ENCODE peak calls at places on chromosomes 11 and 22, in ten cellular contexts. V is IMR-90, L is lower lobe of right lung, E is endothelial cell of umbilical vein, Q is left ventricle myocardium inferior, T is hepatocyte, X is cardiac muscle cell, Z is endodermal cell, W is gastrocnemius medialis, Y is upper lobe of right lung. D is an unnamed sample.

GRCh38 chr22:23534201-23534850 is 45.8 kb downstream of the IGLL1 start:
- DNase-seq in V (no peak), L (peak; percentile 37), E (no peak), Q (no peak), T (no peak), X (peak; percentile 51), Z (no peak), W (no peak), Y (peak; percentile 57), D (peak; percentile 69)

GRCh38 chr11:11382858-11383532 is 29.9 kb upstream of the CSNK2A3 start:
- DNase-seq in V (no peak), L (no peak), E (no peak), Q (no peak), T (no peak), X (no peak), Z (peak; percentile 41), W (no peak), Y (no peak), D (no peak)

GRCh38 chr11:117226388-117227385 is 5.2 kb downstream of the PCSK7 start:
- DNase-seq in V (peak; percentile 78), L (no peak), E (peak; percentile 73), Q (no peak), T (peak; percentile 90), X (peak; percentile 89), Z (peak; percentile 77), W (peak; percentile 32), Y (no peak), D (no peak)

GRCh38 chr11:117424781-117425180 is 97.1 kb downstream of the CEP164 start:
- DNase-seq in V (no peak), L (no peak), E (no peak), Q (no peak), T (no peak), X (peak; percentile 35), Z (peak; percentile 17), W (no peak), Y (no peak), D (peak; percentile 34)

GRCh38 chr22:27489265-27489675 is 312.3 kb downstream of the MN1 start:
- DNase-seq in V (peak; percentile 52), L (no peak), E (no peak), Q (no peak), T (peak; percentile 85), X (peak; percentile 44), Z (no peak), W (no peak), Y (no peak), D (peak; percentile 19)

GRCh38 chr22:30204742-30205111 is 41.8 kb downstream of the LIF start:
- DNase-seq in V (peak; percentile 84), L (no peak), E (no peak), Q (no peak), T (peak; percentile 67), X (peak; percentile 85), Z (no peak), W (no peak), Y (no peak), D (no peak)

GRCh38 chr22:42805998-42806481 is 51.0 kb downstream of the ARFGAP3 start:
- DNase-seq in V (no peak), L (no peak), E (peak; percentile 55), Q (no peak), T (no peak), X (no peak), Z (no peak), W (no peak), Y (no peak), D (no peak)

GRCh38 chr11:88300888-88301477 is 36.6 kb downstream of the CTSC start:
- DNase-seq in V (no peak), L (no peak), E (no peak), Q (no peak), T (no peak), X (no peak), Z (peak; percentile 83), W (no peak), Y (no peak), D (no peak)

GRCh38 chr22:36008565-36008964 is 20.1 kb downstream of the RBFOX2 start:
- DNase-seq in V (no peak), L (no peak), E (no peak), Q (no peak), T (no peak), X (no peak), Z (no peak), W (no peak), Y (no peak), D (no peak)

GRCh38 chr11:33191456-33191855 is 30.2 kb upstream of the CSTF3 start:
- DNase-seq in V (peak; percentile 82), L (no peak), E (no peak), Q (no peak), T (no peak), X (no peak), Z (no peak), W (no peak), Y (no peak), D (no peak)

GRCh38 chr11:65425105-65425970 is 2.7 kb downstream of the NEAT1 start:
- DNase-seq in V (peak; percentile 78), L (peak; percentile 48), E (peak; percentile 65), Q (peak; percentile 12), T (no peak), X (peak; percentile 82), Z (peak; percentile 77), W (no peak), Y (peak; percentile 53), D (peak; percentile 85)

GRCh38 chr11:125071831-125072209 is 8.7 kb downstream of the SLC37A2 start:
- DNase-seq in V (no peak), L (no peak), E (no peak), Q (no peak), T (peak; percentile 51), X (no peak), Z (peak; percentile 45), W (no peak), Y (peak; percentile 45), D (peak; percentile 72)
- H3K4me1 ChIP-seq in V (peaks cover 15% of the 10 kb centered on the region), L (peaks cover 25% of the 10 kb centered on the region), E (peaks cover 8% of the 10 kb centered on the region), Q (no peaks in the 10 kb centered on the region), T (peaks cover 21% of the 10 kb centered on the region), X (peaks cover 6% of the 10 kb centered on the region), Z (peaks cover 8% of the 10 kb centered on the region), W (peaks cover 4% of the 10 kb centered on the region), Y (peaks cover 10% of the 10 kb centered on the region), D (peaks cover 94% of the 10 kb centered on the region)

GRCh38 chr11:6268811-6269210 is 9.2 kb downstream of the CCKBR start:
- DNase-seq in V (peak; percentile 22), L (no peak), E (no peak), Q (no peak), T (no peak), X (no peak), Z (peak; percentile 29), W (no peak), Y (no peak), D (no peak)

GRCh38 chr11:6273188-6273587 is 13.6 kb downstream of the CCKBR start:
- DNase-seq in V (no peak), L (no peak), E (no peak), Q (no peak), T (no peak), X (no peak), Z (no peak), W (no peak), Y (no peak), D (no peak)

GRCh38 chr11:6270584-6271246 is 11.1 kb downstream of the CCKBR start:
- DNase-seq in V (no peak), L (no peak), E (no peak), Q (no peak), T (no peak), X (no peak), Z (peak; percentile 38), W (no peak), Y (no peak), D (no peak)

GRCh38 chr11:6271598-6271997 is 12.0 kb downstream of the CCKBR start:
- DNase-seq in V (no peak), L (no peak), E (no peak), Q (no peak), T (no peak), X (no peak), Z (no peak), W (no peak), Y (no peak), D (no peak)

DNA sequence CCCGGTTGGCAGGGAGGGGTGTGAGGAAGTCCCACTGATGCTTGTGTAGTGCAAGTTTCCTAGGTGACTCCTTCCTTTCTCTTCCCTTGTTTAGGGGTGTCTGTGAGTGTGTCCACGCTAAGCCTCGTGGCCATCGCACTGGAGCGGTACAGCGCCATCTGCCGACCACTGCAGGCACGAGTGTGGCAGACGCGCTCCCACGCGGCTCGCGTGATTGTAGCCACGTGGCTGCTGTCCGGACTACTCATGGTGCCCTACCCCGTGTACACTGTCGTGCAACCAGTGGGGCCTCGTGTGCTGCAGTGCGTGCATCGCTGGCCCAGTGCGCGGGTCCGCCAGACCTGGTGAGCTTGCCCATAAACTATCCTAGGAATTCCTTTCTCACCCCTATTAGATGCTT is 10.4 kb downstream of the CCKBR start:
- DNase-seq in V (no peak), L (no peak), E (no peak), Q (no peak), T (no peak), X (no peak), Z (peak; percentile 64), W (no peak), Y (no peak), D (peak; percentile 79)
- TF ChIP-seq CTCF in V (no peak), L (peak; percentile 17), E (no peak), Q (no peak), T (no peak), X (peak; percentile 13), Z (peak; percentile 60), W (no peak), Y (no peak), D (no peak)

DNA sequence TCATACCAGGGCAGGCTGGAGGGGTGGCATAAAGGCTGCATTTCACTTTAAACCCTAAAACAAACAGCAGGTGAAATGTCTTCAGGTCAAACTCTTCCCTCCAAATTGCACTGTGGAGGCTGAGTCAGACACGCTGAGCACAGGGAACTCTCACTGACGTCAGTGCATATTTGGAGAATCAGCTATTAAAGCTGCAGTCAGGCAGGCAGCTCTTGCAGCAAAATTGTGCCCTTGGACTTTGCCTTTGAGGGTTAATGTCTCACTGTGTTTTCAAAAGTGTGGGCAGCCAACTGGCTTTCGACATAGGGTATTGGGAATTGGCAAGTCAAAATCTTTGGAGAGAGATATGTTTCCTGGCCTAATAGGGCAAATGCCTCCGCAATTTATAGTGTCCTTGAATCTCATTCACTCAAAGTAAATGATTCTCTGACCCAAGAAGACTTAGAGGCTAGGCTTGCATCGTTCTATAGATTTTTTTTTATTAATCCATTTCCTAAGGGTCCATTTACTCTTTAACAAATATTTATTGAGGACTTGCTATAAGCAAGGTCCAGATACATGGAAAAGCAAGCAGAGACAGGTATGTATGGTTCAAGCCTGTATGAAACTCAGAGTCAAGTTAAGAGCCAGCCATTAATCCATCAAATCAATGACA is 27.7 kb upstream of the SMCO4 start:
- DNase-seq in V (peak; percentile 62), L (no peak), E (no peak), Q (no peak), T (peak; percentile 78), X (peak; percentile 50), Z (no peak), W (peak; percentile 5), Y (no peak), D (no peak)
- H3K4me1 ChIP-seq in V (no peaks in the 10 kb centered on the region), L (peaks cover 16% of the 10 kb centered on the region), E (no peaks in the 10 kb centered on the region), Q (peaks cover 20% of the 10 kb centered on the region), T (no peaks in the 10 kb centered on the region), X (no peaks in the 10 kb centered on the region), Z (peaks cover 6% of the 10 kb centered on the region), W (peaks cover 26% of the 10 kb centered on the region), Y (peaks cover 9% of the 10 kb centered on the region), D (no peaks in the 10 kb centered on the region)

DNA sequence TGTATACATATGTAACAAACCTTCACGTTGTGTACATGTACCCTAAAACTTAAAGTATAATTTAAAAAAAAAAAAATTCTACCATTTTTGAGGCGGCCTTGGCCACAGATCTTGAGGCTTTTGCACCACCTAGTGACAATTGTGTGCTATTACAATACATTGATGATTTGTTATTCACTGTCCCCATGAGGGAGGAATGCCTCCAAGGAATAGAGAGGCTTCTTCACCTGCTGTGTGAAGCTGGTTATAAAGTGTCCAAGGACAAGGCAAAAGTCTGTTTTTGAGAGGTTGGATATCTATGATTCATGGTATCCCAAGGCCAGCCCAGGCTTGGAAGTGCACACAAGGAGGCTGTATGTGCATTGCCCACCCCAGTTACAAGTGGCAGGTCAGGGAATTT is 30.7 kb downstream of the SLC22A25 start:
- DNase-seq in V (no peak), L (no peak), E (peak; percentile 14), Q (no peak), T (peak; percentile 26), X (peak; percentile 29), Z (peak; percentile 54), W (no peak), Y (no peak), D (no peak)
- TF ChIP-seq CTCF in V (peak; percentile 57), L (peak; percentile 52), E (peak; percentile 36), Q (peak; percentile 48), T (peak; percentile 52), X (peak; percentile 56), Z (peak; percentile 71), W (no peak), Y (peak; percentile 49), D (peak; percentile 27)

D was measured in spleen.